ENCODE peak calls at places on chromosomes 16 and 17, in six cellular contexts. One of them, this sample, is unnamed.
A peak's percentile ranks its signal among the peaks of the same experiment; 100 is the strongest.

GRCh38 chr16:2858245-2859025 is 465 bp upstream of the PRSS22 start:
- DNase-seq in WERI-Rb-1: no peak
- DNase-seq in testis: no peak
- DNase-seq in CD4-positive, alpha-beta memory T cell: no peak
- DNase-seq in left ventricle myocardium inferior: no peak
- DNase-seq in CD4-positive, CD25-positive, alpha-beta regulatory T cell: no peak
- DNase-seq in this sample: no peak

GRCh38 chr16:79286646-79287423 is 313.7 kb downstream of the MAF start:
- DNase-seq in WERI-Rb-1: no peak
- DNase-seq in testis: peak; percentile 26
- DNase-seq in CD4-positive, alpha-beta memory T cell: peak; percentile 44
- DNase-seq in left ventricle myocardium inferior: peak; percentile 51
- DNase-seq in CD4-positive, CD25-positive, alpha-beta regulatory T cell: peak; percentile 64
- DNase-seq in this sample: peak; percentile 26

GRCh38 chr16:85240982-85241924 is 129.0 kb upstream of the CIBAR2 start:
- DNase-seq in WERI-Rb-1: no peak
- DNase-seq in testis: no peak
- DNase-seq in CD4-positive, alpha-beta memory T cell: no peak
- DNase-seq in left ventricle myocardium inferior: no peak
- DNase-seq in CD4-positive, CD25-positive, alpha-beta regulatory T cell: no peak
- DNase-seq in this sample: no peak

GRCh38 chr17:58840820-58841612 is 85.4 kb downstream of the PPM1E start:
- DNase-seq in WERI-Rb-1: no peak
- DNase-seq in testis: no peak
- DNase-seq in CD4-positive, alpha-beta memory T cell: no peak
- DNase-seq in left ventricle myocardium inferior: no peak
- DNase-seq in CD4-positive, CD25-positive, alpha-beta regulatory T cell: no peak
- DNase-seq in this sample: no peak

GRCh38 chr17:2102931-2103398 is 48.1 kb downstream of the HIC1 start:
- DNase-seq in WERI-Rb-1: no peak
- DNase-seq in testis: no peak
- DNase-seq in CD4-positive, alpha-beta memory T cell: no peak
- DNase-seq in left ventricle myocardium inferior: no peak
- DNase-seq in CD4-positive, CD25-positive, alpha-beta regulatory T cell: no peak
- DNase-seq in this sample: no peak

GRCh38 chr17:64120159-64120558 is 9.8 kb downstream of the ERN1 start:
- DNase-seq in WERI-Rb-1: no peak
- DNase-seq in testis: no peak
- DNase-seq in CD4-positive, alpha-beta memory T cell: no peak
- DNase-seq in left ventricle myocardium inferior: no peak
- DNase-seq in CD4-positive, CD25-positive, alpha-beta regulatory T cell: no peak
- DNase-seq in this sample: no peak

GRCh38 chr17:29870836-29871430 is 59.1 kb downstream of the SSH2 start:
- DNase-seq in WERI-Rb-1: no peak
- DNase-seq in testis: no peak
- DNase-seq in CD4-positive, alpha-beta memory T cell: no peak
- DNase-seq in left ventricle myocardium inferior: no peak
- DNase-seq in CD4-positive, CD25-positive, alpha-beta regulatory T cell: no peak
- DNase-seq in this sample: no peak

GRCh38 chr17:74185786-74186185 is 17.7 kb upstream of the RPL38 start:
- DNase-seq in WERI-Rb-1: no peak
- DNase-seq in testis: no peak
- DNase-seq in CD4-positive, alpha-beta memory T cell: no peak
- DNase-seq in left ventricle myocardium inferior: no peak
- DNase-seq in CD4-positive, CD25-positive, alpha-beta regulatory T cell: no peak
- DNase-seq in this sample: no peak

GRCh38 chr17:36951390-36951789 is 2.6 kb downstream of the AATF start:
- DNase-seq in WERI-Rb-1: no peak
- DNase-seq in testis: no peak
- DNase-seq in CD4-positive, alpha-beta memory T cell: no peak
- DNase-seq in left ventricle myocardium inferior: no peak
- DNase-seq in CD4-positive, CD25-positive, alpha-beta regulatory T cell: no peak
- DNase-seq in this sample: no peak

GRCh38 chr17:29588017-29588557 is 1.4 kb downstream of the GIT1 start:
- DNase-seq in WERI-Rb-1: no peak
- DNase-seq in testis: no peak
- DNase-seq in CD4-positive, alpha-beta memory T cell: no peak
- DNase-seq in left ventricle myocardium inferior: no peak
- DNase-seq in CD4-positive, CD25-positive, alpha-beta regulatory T cell: no peak
- DNase-seq in this sample: no peak

GRCh38 chr16:53378138-53378537 is 56.1 kb upstream of the RBL2 start:
- DNase-seq in WERI-Rb-1: no peak
- DNase-seq in testis: no peak
- DNase-seq in CD4-positive, alpha-beta memory T cell: no peak
- DNase-seq in left ventricle myocardium inferior: no peak
- DNase-seq in CD4-positive, CD25-positive, alpha-beta regulatory T cell: no peak
- DNase-seq in this sample: no peak

GRCh38 chr17:54932711-54933110 is 32.1 kb downstream of the TOM1L1 start:
- DNase-seq in WERI-Rb-1: no peak
- DNase-seq in testis: no peak
- DNase-seq in CD4-positive, alpha-beta memory T cell: no peak
- DNase-seq in left ventricle myocardium inferior: no peak
- DNase-seq in CD4-positive, CD25-positive, alpha-beta regulatory T cell: no peak
- DNase-seq in this sample: no peak

GRCh38 chr17:64180089-64180488 is 50.1 kb upstream of the ERN1 start:
- DNase-seq in WERI-Rb-1: no peak
- DNase-seq in testis: no peak
- DNase-seq in CD4-positive, alpha-beta memory T cell: no peak
- DNase-seq in left ventricle myocardium inferior: no peak
- DNase-seq in CD4-positive, CD25-positive, alpha-beta regulatory T cell: no peak
- DNase-seq in this sample: no peak

GRCh38 chr16:86508947-86509758 is 1.2 kb upstream of the FOXF1 start:
- DNase-seq in WERI-Rb-1: no peak
- DNase-seq in testis: no peak
- DNase-seq in CD4-positive, alpha-beta memory T cell: no peak
- DNase-seq in left ventricle myocardium inferior: peak; percentile 53
- DNase-seq in CD4-positive, CD25-positive, alpha-beta regulatory T cell: peak; percentile 49
- DNase-seq in this sample: no peak

GRCh38 chr17:14301761-14302401 is 1.0 kb downstream of the HS3ST3B1 start:
- DNase-seq in WERI-Rb-1: no peak
- DNase-seq in testis: peak; percentile 45
- DNase-seq in CD4-positive, alpha-beta memory T cell: peak; percentile 72
- DNase-seq in left ventricle myocardium inferior: peak; percentile 33
- DNase-seq in CD4-positive, CD25-positive, alpha-beta regulatory T cell: peak; percentile 82
- DNase-seq in this sample: peak; percentile 67

GRCh38 chr16:76910931-76911330 is 280.1 kb upstream of the MON1B start:
- DNase-seq in WERI-Rb-1: no peak
- DNase-seq in testis: no peak
- DNase-seq in CD4-positive, alpha-beta memory T cell: no peak
- DNase-seq in left ventricle myocardium inferior: no peak
- DNase-seq in CD4-positive, CD25-positive, alpha-beta regulatory T cell: no peak
- DNase-seq in this sample: no peak

GRCh38 chr17:16273929-16274339 is 56.9 kb downstream of the PIGL start:
- DNase-seq in WERI-Rb-1: no peak
- DNase-seq in testis: no peak
- DNase-seq in CD4-positive, alpha-beta memory T cell: no peak
- DNase-seq in left ventricle myocardium inferior: no peak
- DNase-seq in CD4-positive, CD25-positive, alpha-beta regulatory T cell: no peak
- DNase-seq in this sample: no peak

GRCh38 chr17:56943505-56944125 is 17.2 kb downstream of the COIL start:
- DNase-seq in WERI-Rb-1: no peak
- DNase-seq in testis: no peak
- DNase-seq in CD4-positive, alpha-beta memory T cell: no peak
- DNase-seq in left ventricle myocardium inferior: no peak
- DNase-seq in CD4-positive, CD25-positive, alpha-beta regulatory T cell: no peak
- DNase-seq in this sample: no peak

GRCh38 chr17:59124665-59125064 is 18.0 kb upstream of the TRIM37 start:
- DNase-seq in WERI-Rb-1: no peak
- DNase-seq in testis: no peak
- DNase-seq in CD4-positive, alpha-beta memory T cell: no peak
- DNase-seq in left ventricle myocardium inferior: no peak
- DNase-seq in CD4-positive, CD25-positive, alpha-beta regulatory T cell: no peak
- DNase-seq in this sample: no peak

GRCh38 chr16:14559809-14560227 is 70.2 kb downstream of the PARN start:
- DNase-seq in WERI-Rb-1: no peak
- DNase-seq in testis: no peak
- DNase-seq in CD4-positive, alpha-beta memory T cell: no peak
- DNase-seq in left ventricle myocardium inferior: no peak
- DNase-seq in CD4-positive, CD25-positive, alpha-beta regulatory T cell: no peak
- DNase-seq in this sample: no peak

GRCh38 chr16:77657016-77657415 is 65.3 kb upstream of the NUDT7 start:
- DNase-seq in WERI-Rb-1: no peak
- DNase-seq in testis: peak; percentile 65
- DNase-seq in CD4-positive, alpha-beta memory T cell: no peak
- DNase-seq in left ventricle myocardium inferior: no peak
- DNase-seq in CD4-positive, CD25-positive, alpha-beta regulatory T cell: peak; percentile 10
- DNase-seq in this sample: no peak

GRCh38 chr17:48994548-48995331 is 2.4 kb upstream of the IGF2BP1 start:
- DNase-seq in WERI-Rb-1: no peak
- DNase-seq in testis: no peak
- DNase-seq in CD4-positive, alpha-beta memory T cell: no peak
- DNase-seq in left ventricle myocardium inferior: no peak
- DNase-seq in CD4-positive, CD25-positive, alpha-beta regulatory T cell: no peak
- DNase-seq in this sample: no peak

GRCh38 chr16:70691223-70692129 is 5.6 kb upstream of the MTSS2 start:
- DNase-seq in WERI-Rb-1: no peak
- DNase-seq in testis: no peak
- DNase-seq in CD4-positive, alpha-beta memory T cell: no peak
- DNase-seq in left ventricle myocardium inferior: peak; percentile 68
- DNase-seq in CD4-positive, CD25-positive, alpha-beta regulatory T cell: no peak
- DNase-seq in this sample: no peak

GRCh38 chr17:2591040-2591640 is 2.3 kb upstream of the PAFAH1B1 start:
- DNase-seq in WERI-Rb-1: no peak
- DNase-seq in testis: no peak
- DNase-seq in CD4-positive, alpha-beta memory T cell: no peak
- DNase-seq in left ventricle myocardium inferior: no peak
- DNase-seq in CD4-positive, CD25-positive, alpha-beta regulatory T cell: no peak
- DNase-seq in this sample: no peak

GRCh38 chr17:35965272-35965671 is 16.0 kb downstream of the CCL16 start:
- DNase-seq in WERI-Rb-1: no peak
- DNase-seq in testis: no peak
- DNase-seq in CD4-positive, alpha-beta memory T cell: no peak
- DNase-seq in left ventricle myocardium inferior: no peak
- DNase-seq in CD4-positive, CD25-positive, alpha-beta regulatory T cell: no peak
- DNase-seq in this sample: no peak

GRCh38 chr16:69672998-69673713 is 53.2 kb downstream of the NQO1 start:
- DNase-seq in WERI-Rb-1: no peak
- DNase-seq in testis: no peak
- DNase-seq in CD4-positive, alpha-beta memory T cell: no peak
- DNase-seq in left ventricle myocardium inferior: no peak
- DNase-seq in CD4-positive, CD25-positive, alpha-beta regulatory T cell: no peak
- DNase-seq in this sample: no peak

GRCh38 chr16:28990375-28991040 is 5.7 kb downstream of the LAT start:
- DNase-seq in WERI-Rb-1: no peak
- DNase-seq in testis: no peak
- DNase-seq in CD4-positive, alpha-beta memory T cell: no peak
- DNase-seq in left ventricle myocardium inferior: no peak
- DNase-seq in CD4-positive, CD25-positive, alpha-beta regulatory T cell: peak; percentile 74
- DNase-seq in this sample: peak; percentile 38

GRCh38 chr16:78474762-78475161 is 375.3 kb downstream of the WWOX start:
- DNase-seq in WERI-Rb-1: no peak
- DNase-seq in testis: no peak
- DNase-seq in CD4-positive, alpha-beta memory T cell: no peak
- DNase-seq in left ventricle myocardium inferior: no peak
- DNase-seq in CD4-positive, CD25-positive, alpha-beta regulatory T cell: no peak
- DNase-seq in this sample: no peak

GRCh38 chr17:63279498-63280230 is 166.4 kb downstream of the CYB561 start:
- DNase-seq in WERI-Rb-1: no peak
- DNase-seq in testis: no peak
- DNase-seq in CD4-positive, alpha-beta memory T cell: no peak
- DNase-seq in left ventricle myocardium inferior: no peak
- DNase-seq in CD4-positive, CD25-positive, alpha-beta regulatory T cell: no peak
- DNase-seq in this sample: no peak

GRCh38 chr17:49748791-49749190 is 15.1 kb downstream of the FAM117A start:
- DNase-seq in WERI-Rb-1: no peak
- DNase-seq in testis: no peak
- DNase-seq in CD4-positive, alpha-beta memory T cell: peak; percentile 80
- DNase-seq in left ventricle myocardium inferior: no peak
- DNase-seq in CD4-positive, CD25-positive, alpha-beta regulatory T cell: peak; percentile 91
- DNase-seq in this sample: peak; percentile 60

GRCh38 chr16:67885976-67886375 is 1.3 kb downstream of the NRN1L start:
- DNase-seq in WERI-Rb-1: no peak
- DNase-seq in testis: no peak
- DNase-seq in CD4-positive, alpha-beta memory T cell: no peak
- DNase-seq in left ventricle myocardium inferior: no peak
- DNase-seq in CD4-positive, CD25-positive, alpha-beta regulatory T cell: no peak
- DNase-seq in this sample: no peak
- H3K36me3 ChIP-seq in WERI-Rb-1: peaks cover 37% of the 10 kb centered on the region
- H3K36me3 ChIP-seq in testis: no peaks in the 10 kb centered on the region
- H3K36me3 ChIP-seq in CD4-positive, alpha-beta memory T cell: peaks cover 37% of the 10 kb centered on the region
- H3K36me3 ChIP-seq in left ventricle myocardium inferior: peaks cover 34% of the 10 kb centered on the region
- H3K36me3 ChIP-seq in CD4-positive, CD25-positive, alpha-beta regulatory T cell: peaks cover 32% of the 10 kb centered on the region
- H3K36me3 ChIP-seq in this sample: peaks cover 35% of the 10 kb centered on the region

GRCh38 chr17:6578491-6578890 is 22.1 kb upstream of the PITPNM3 start:
- DNase-seq in WERI-Rb-1: no peak
- DNase-seq in testis: no peak
- DNase-seq in CD4-positive, alpha-beta memory T cell: no peak
- DNase-seq in left ventricle myocardium inferior: no peak
- DNase-seq in CD4-positive, CD25-positive, alpha-beta regulatory T cell: no peak
- DNase-seq in this sample: no peak
- H3K27me3 ChIP-seq in WERI-Rb-1: no peaks in the 10 kb centered on the region
- H3K27me3 ChIP-seq in testis: no peaks in the 10 kb centered on the region
- H3K27me3 ChIP-seq in CD4-positive, alpha-beta memory T cell: no peaks in the 10 kb centered on the region
- H3K27me3 ChIP-seq in left ventricle myocardium inferior: no peaks in the 10 kb centered on the region
- H3K27me3 ChIP-seq in CD4-positive, CD25-positive, alpha-beta regulatory T cell: no peaks in the 10 kb centered on the region
- H3K27me3 ChIP-seq in this sample: no peaks in the 10 kb centered on the region

GRCh38 chr16:81995651-81996050 is 15.6 kb downstream of the SDR42E1 start:
- DNase-seq in WERI-Rb-1: no peak
- DNase-seq in testis: no peak
- DNase-seq in CD4-positive, alpha-beta memory T cell: no peak
- DNase-seq in left ventricle myocardium inferior: no peak
- DNase-seq in CD4-positive, CD25-positive, alpha-beta regulatory T cell: no peak
- DNase-seq in this sample: no peak
- H3K36me3 ChIP-seq in WERI-Rb-1: no peaks in the 10 kb centered on the region
- H3K36me3 ChIP-seq in testis: no peaks in the 10 kb centered on the region
- H3K36me3 ChIP-seq in CD4-positive, alpha-beta memory T cell: peaks cover 8% of the 10 kb centered on the region
- H3K36me3 ChIP-seq in left ventricle myocardium inferior: no peaks in the 10 kb centered on the region
- H3K36me3 ChIP-seq in CD4-positive, CD25-positive, alpha-beta regulatory T cell: peaks cover 34% of the 10 kb centered on the region
- H3K36me3 ChIP-seq in this sample: no peaks in the 10 kb centered on the region

GRCh38 chr17:79341529-79341780 is 266.8 kb downstream of the ENGASE start:
- DNase-seq in WERI-Rb-1: no peak
- DNase-seq in testis: no peak
- DNase-seq in CD4-positive, alpha-beta memory T cell: no peak
- DNase-seq in left ventricle myocardium inferior: no peak
- DNase-seq in CD4-positive, CD25-positive, alpha-beta regulatory T cell: no peak
- DNase-seq in this sample: no peak
- H3K27me3 ChIP-seq in WERI-Rb-1: no peaks in the 10 kb centered on the region
- H3K27me3 ChIP-seq in testis: no peaks in the 10 kb centered on the region
- H3K27me3 ChIP-seq in CD4-positive, alpha-beta memory T cell: no peaks in the 10 kb centered on the region
- H3K27me3 ChIP-seq in left ventricle myocardium inferior: peaks cover 90% of the 10 kb centered on the region
- H3K27me3 ChIP-seq in CD4-positive, CD25-positive, alpha-beta regulatory T cell: no peaks in the 10 kb centered on the region
- H3K27me3 ChIP-seq in this sample: no peaks in the 10 kb centered on the region